ENCODE peak calls at places on chromosomes 11 and 22, in eight cellular contexts. One of them, this sample, is unnamed.

GRCh38 chr22:46626911-46627805 is 7.0 kb downstream of the GRAMD4 start:
- DNase-seq in right atrium auricular region: no peak
- DNase-seq in uterus: no peak
- DNase-seq in tibial nerve: no peak
- DNase-seq in fibroblast of lung: no peak
- DNase-seq in pancreas: no peak
- DNase-seq in mesenchymal stem cell: no peak
- DNase-seq in body of pancreas: no peak
- DNase-seq in this sample: no peak

GRCh38 chr11:133955091-133955846 is 1.5 kb downstream of the IGSF9B start:
- DNase-seq in uterus: peak; percentile 81
- DNase-seq in fibroblast of lung: no peak
- DNase-seq in mesenchymal stem cell: no peak
- DNase-seq in tibial nerve: no peak
- DNase-seq in pancreas: no peak
- DNase-seq in body of pancreas: no peak
- DNase-seq in right atrium auricular region: peak; percentile 72
- DNase-seq in this sample: no peak

GRCh38 chr11:66495401-66495844 is 15.0 kb upstream of the BBS1 start:
- DNase-seq in pancreas: no peak
- DNase-seq in tibial nerve: no peak
- DNase-seq in uterus: no peak
- DNase-seq in fibroblast of lung: no peak
- DNase-seq in right atrium auricular region: no peak
- DNase-seq in body of pancreas: no peak
- DNase-seq in mesenchymal stem cell: no peak
- DNase-seq in this sample: no peak

GRCh38 chr11:19327280-19327679 is 86.5 kb upstream of the E2F8 start:
- DNase-seq in body of pancreas: no peak
- DNase-seq in right atrium auricular region: no peak
- DNase-seq in tibial nerve: no peak
- DNase-seq in uterus: no peak
- DNase-seq in mesenchymal stem cell: no peak
- DNase-seq in fibroblast of lung: no peak
- DNase-seq in pancreas: no peak
- DNase-seq in this sample: no peak

GRCh38 chr11:117826360-117826635 is 1.8 kb upstream of the FXYD2 start:
- DNase-seq in uterus: no peak
- DNase-seq in right atrium auricular region: no peak
- DNase-seq in fibroblast of lung: peak; percentile 31
- DNase-seq in tibial nerve: no peak
- DNase-seq in pancreas: no peak
- DNase-seq in body of pancreas: peak; percentile 5
- DNase-seq in mesenchymal stem cell: no peak
- DNase-seq in this sample: no peak

GRCh38 chr11:17596310-17596669 is 49.2 kb downstream of the OTOG start:
- DNase-seq in pancreas: peak; percentile 4
- DNase-seq in mesenchymal stem cell: no peak
- DNase-seq in fibroblast of lung: no peak
- DNase-seq in tibial nerve: no peak
- DNase-seq in uterus: peak; percentile 1
- DNase-seq in body of pancreas: peak; percentile 0
- DNase-seq in right atrium auricular region: peak; percentile 52
- DNase-seq in this sample: no peak

GRCh38 chr11:103091441-103091809 is 535 bp downstream of the DCUN1D5 start:
- DNase-seq in pancreas: peak; percentile 32
- DNase-seq in right atrium auricular region: no peak
- DNase-seq in tibial nerve: no peak
- DNase-seq in body of pancreas: peak; percentile 26
- DNase-seq in uterus: peak; percentile 18
- DNase-seq in fibroblast of lung: peak; percentile 27
- DNase-seq in mesenchymal stem cell: peak; percentile 64
- DNase-seq in this sample: peak; percentile 52

GRCh38 chr11:17703951-17704350 is 15.4 kb upstream of the MYOD1 start:
- DNase-seq in right atrium auricular region: no peak
- DNase-seq in mesenchymal stem cell: no peak
- DNase-seq in tibial nerve: no peak
- DNase-seq in uterus: no peak
- DNase-seq in fibroblast of lung: no peak
- DNase-seq in body of pancreas: no peak
- DNase-seq in pancreas: no peak
- DNase-seq in this sample: peak; percentile 62

GRCh38 chr11:69839516-69839915 is 20.3 kb upstream of the FGF3 start:
- DNase-seq in mesenchymal stem cell: no peak
- DNase-seq in tibial nerve: no peak
- DNase-seq in pancreas: no peak
- DNase-seq in fibroblast of lung: no peak
- DNase-seq in uterus: no peak
- DNase-seq in body of pancreas: no peak
- DNase-seq in right atrium auricular region: no peak
- DNase-seq in this sample: no peak

GRCh38 chr11:107915229-107915628 is 13.0 kb upstream of the RAB39A start:
- DNase-seq in uterus: no peak
- DNase-seq in pancreas: no peak
- DNase-seq in right atrium auricular region: no peak
- DNase-seq in body of pancreas: no peak
- DNase-seq in fibroblast of lung: no peak
- DNase-seq in mesenchymal stem cell: no peak
- DNase-seq in tibial nerve: no peak
- DNase-seq in this sample: no peak

GRCh38 chr11:34051349-34052035 is at the start of gene CAPRIN1:
- DNase-seq in tibial nerve: peak; percentile 68
- DNase-seq in pancreas: peak; percentile 89
- DNase-seq in fibroblast of lung: peak; percentile 88
- DNase-seq in uterus: peak; percentile 81
- DNase-seq in body of pancreas: peak; percentile 87
- DNase-seq in mesenchymal stem cell: peak; percentile 86
- DNase-seq in right atrium auricular region: peak; percentile 76
- DNase-seq in this sample: peak; percentile 96

GRCh38 chr11:59262419-59262818 is 49.7 kb upstream of the MPEG1 start:
- DNase-seq in fibroblast of lung: no peak
- DNase-seq in body of pancreas: no peak
- DNase-seq in tibial nerve: no peak
- DNase-seq in mesenchymal stem cell: no peak
- DNase-seq in pancreas: no peak
- DNase-seq in uterus: no peak
- DNase-seq in right atrium auricular region: no peak
- DNase-seq in this sample: no peak

GRCh38 chr22:34976886-34977285 is 89.1 kb upstream of the ISX start:
- DNase-seq in fibroblast of lung: no peak
- DNase-seq in tibial nerve: no peak
- DNase-seq in mesenchymal stem cell: no peak
- DNase-seq in right atrium auricular region: no peak
- DNase-seq in uterus: no peak
- DNase-seq in pancreas: no peak
- DNase-seq in body of pancreas: no peak
- DNase-seq in this sample: no peak

GRCh38 chr22:48259991-48260670 is 1497.7 kb downstream of the TBC1D22A start:
- DNase-seq in body of pancreas: no peak
- DNase-seq in uterus: no peak
- DNase-seq in pancreas: no peak
- DNase-seq in right atrium auricular region: no peak
- DNase-seq in fibroblast of lung: no peak
- DNase-seq in mesenchymal stem cell: no peak
- DNase-seq in tibial nerve: no peak
- DNase-seq in this sample: no peak

GRCh38 chr11:64883575-64883974 is 5.2 kb upstream of the EHD1 start:
- DNase-seq in uterus: no peak
- DNase-seq in right atrium auricular region: no peak
- DNase-seq in tibial nerve: no peak
- DNase-seq in pancreas: no peak
- DNase-seq in body of pancreas: no peak
- DNase-seq in mesenchymal stem cell: no peak
- DNase-seq in fibroblast of lung: no peak
- DNase-seq in this sample: no peak
- H3K4me1 ChIP-seq in uterus: no peaks in the 10 kb centered on the region
- H3K4me1 ChIP-seq in right atrium auricular region: peaks cover 36% of the 10 kb centered on the region
- H3K4me1 ChIP-seq in tibial nerve: peaks cover 30% of the 10 kb centered on the region
- H3K4me1 ChIP-seq in pancreas: peaks cover 7% of the 10 kb centered on the region
- H3K4me1 ChIP-seq in body of pancreas: peaks cover 23% of the 10 kb centered on the region
- H3K4me1 ChIP-seq in mesenchymal stem cell: peaks cover 15% of the 10 kb centered on the region
- H3K4me1 ChIP-seq in fibroblast of lung: peaks cover 7% of the 10 kb centered on the region
- H3K4me1 ChIP-seq in this sample: peaks cover 9% of the 10 kb centered on the region

GRCh38 chr11:1479678-1480118 is 6.9 kb downstream of the MOB2 start:
- DNase-seq in mesenchymal stem cell: no peak
- DNase-seq in right atrium auricular region: no peak
- DNase-seq in uterus: peak; percentile 13
- DNase-seq in tibial nerve: no peak
- DNase-seq in body of pancreas: no peak
- DNase-seq in fibroblast of lung: no peak
- DNase-seq in pancreas: no peak
- DNase-seq in this sample: no peak

GRCh38 chr11:1481483-1481825 is 5.1 kb downstream of the MOB2 start:
- DNase-seq in fibroblast of lung: no peak
- DNase-seq in right atrium auricular region: no peak
- DNase-seq in body of pancreas: no peak
- DNase-seq in tibial nerve: no peak
- DNase-seq in pancreas: no peak
- DNase-seq in uterus: peak; percentile 53
- DNase-seq in mesenchymal stem cell: no peak
- DNase-seq in this sample: no peak

GRCh38 chr11:1480191-1480554 is 6.4 kb downstream of the MOB2 start:
- DNase-seq in fibroblast of lung: no peak
- DNase-seq in tibial nerve: no peak
- DNase-seq in pancreas: no peak
- DNase-seq in right atrium auricular region: no peak
- DNase-seq in uterus: peak; percentile 11
- DNase-seq in body of pancreas: no peak
- DNase-seq in mesenchymal stem cell: no peak
- DNase-seq in this sample: no peak

GRCh38 chr11:1481861-1482441 is 4.6 kb downstream of the MOB2 start:
- DNase-seq in mesenchymal stem cell: no peak
- DNase-seq in uterus: peak; percentile 15
- DNase-seq in fibroblast of lung: no peak
- DNase-seq in pancreas: no peak
- DNase-seq in right atrium auricular region: no peak
- DNase-seq in body of pancreas: no peak
- DNase-seq in tibial nerve: no peak
- DNase-seq in this sample: no peak

DNA sequence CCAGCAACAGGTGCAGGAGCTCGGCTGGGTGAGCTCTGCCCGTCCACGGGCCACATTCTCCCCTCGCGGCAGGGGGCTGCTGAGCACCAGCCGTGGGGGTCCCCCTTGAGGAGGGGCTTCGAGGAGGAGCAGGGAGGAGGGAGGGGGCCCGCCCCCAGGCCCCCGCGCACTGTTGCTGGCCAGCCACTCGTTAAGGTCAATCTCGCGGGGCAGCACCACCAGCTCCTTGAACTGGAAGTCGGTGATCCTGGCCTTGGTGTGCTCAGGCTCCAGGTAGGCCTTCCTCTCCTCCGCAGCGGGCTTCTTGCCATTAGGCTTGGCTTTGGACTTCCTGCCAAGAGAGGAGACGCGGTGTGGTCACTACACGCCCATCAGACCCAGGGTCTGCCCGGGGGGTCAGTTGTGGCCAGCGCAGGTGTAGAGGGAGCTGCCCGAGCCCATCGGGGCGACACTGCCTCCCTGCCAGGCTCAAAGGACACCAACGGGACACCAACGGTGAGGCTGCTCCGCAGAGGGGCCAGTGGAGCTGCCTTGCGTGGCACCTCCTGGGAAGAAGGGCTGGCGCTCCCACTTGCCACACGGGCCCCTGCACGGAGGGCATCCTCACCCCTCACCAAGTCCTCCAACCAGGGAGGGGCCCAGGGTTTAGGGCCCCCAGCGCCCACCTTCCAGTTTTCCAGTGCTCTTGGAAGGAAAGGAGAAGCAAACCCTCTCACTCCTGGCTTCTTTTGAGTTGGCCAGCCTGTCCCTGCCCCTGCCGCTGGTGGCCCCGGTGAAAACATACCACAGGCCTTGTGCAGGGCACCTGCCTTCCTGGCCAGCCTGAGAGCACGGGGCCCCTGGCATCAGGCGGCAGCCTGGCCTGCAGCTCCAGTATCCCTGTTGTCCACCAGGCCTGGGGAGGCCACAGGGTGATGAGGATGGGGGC is 5.8 kb downstream of the MOB2 start:
- DNase-seq in mesenchymal stem cell: no peak
- DNase-seq in right atrium auricular region: no peak
- DNase-seq in body of pancreas: no peak
- DNase-seq in uterus: peak; percentile 23
- DNase-seq in pancreas: no peak
- DNase-seq in tibial nerve: no peak
- DNase-seq in fibroblast of lung: no peak
- DNase-seq in this sample: no peak
- H3K4me3 ChIP-seq in mesenchymal stem cell: no peak overlapping the region
- H3K4me3 ChIP-seq in right atrium auricular region: no peak overlapping the region
- H3K4me3 ChIP-seq in body of pancreas: no peak overlapping the region
- H3K4me3 ChIP-seq in uterus: no peak overlapping the region
- H3K4me3 ChIP-seq in pancreas: no peak overlapping the region
- H3K4me3 ChIP-seq in tibial nerve: no peak overlapping the region
- H3K4me3 ChIP-seq in fibroblast of lung: no peak overlapping the region
- H3K4me3 ChIP-seq in this sample: no peak overlapping the region

GRCh38 chr11:65424200-65425104 is 1.9 kb downstream of the NEAT1 start:
- DNase-seq in pancreas: peak; percentile 70
- DNase-seq in body of pancreas: peak; percentile 56
- DNase-seq in mesenchymal stem cell: peak; percentile 68
- DNase-seq in uterus: peak; percentile 51
- DNase-seq in right atrium auricular region: peak; percentile 58
- DNase-seq in fibroblast of lung: peak; percentile 63
- DNase-seq in tibial nerve: peak; percentile 55
- DNase-seq in this sample: no peak
- H3K4me1 ChIP-seq in pancreas: peaks cover 14% of the 10 kb centered on the region
- H3K4me1 ChIP-seq in body of pancreas: peaks cover 47% of the 10 kb centered on the region
- H3K4me1 ChIP-seq in mesenchymal stem cell: peaks cover 6% of the 10 kb centered on the region
- H3K4me1 ChIP-seq in uterus: no peaks in the 10 kb centered on the region
- H3K4me1 ChIP-seq in right atrium auricular region: peaks cover 48% of the 10 kb centered on the region
- H3K4me1 ChIP-seq in fibroblast of lung: peaks cover 12% of the 10 kb centered on the region
- H3K4me1 ChIP-seq in tibial nerve: peaks cover 43% of the 10 kb centered on the region
- H3K4me1 ChIP-seq in this sample: peaks cover 22% of the 10 kb centered on the region

GRCh38 chr11:10803676-10804075 is 5.0 kb downstream of the EIF4G2 start:
- DNase-seq in right atrium auricular region: no peak
- DNase-seq in pancreas: no peak
- DNase-seq in uterus: no peak
- DNase-seq in mesenchymal stem cell: no peak
- DNase-seq in fibroblast of lung: no peak
- DNase-seq in tibial nerve: no peak
- DNase-seq in body of pancreas: no peak
- DNase-seq in this sample: no peak

GRCh38 chr11:10808553-10809372 is at the start of gene EIF4G2:
- DNase-seq in mesenchymal stem cell: peak; percentile 99
- DNase-seq in uterus: peak; percentile 98
- DNase-seq in body of pancreas: peak; percentile 99
- DNase-seq in right atrium auricular region: peak; percentile 99
- DNase-seq in fibroblast of lung: peak; percentile 99
- DNase-seq in pancreas: peak; percentile 98
- DNase-seq in tibial nerve: peak; percentile 96
- DNase-seq in this sample: peak; percentile 99

GRCh38 chr11:10807629-10808552 is 835 bp downstream of the EIF4G2 start:
- DNase-seq in body of pancreas: peak; percentile 63
- DNase-seq in tibial nerve: peak; percentile 45
- DNase-seq in right atrium auricular region: peak; percentile 71
- DNase-seq in uterus: peak; percentile 49
- DNase-seq in fibroblast of lung: peak; percentile 52
- DNase-seq in pancreas: peak; percentile 55
- DNase-seq in mesenchymal stem cell: peak; percentile 52
- DNase-seq in this sample: peak; percentile 68

GRCh38 chr11:10806206-10806605 is 2.5 kb downstream of the EIF4G2 start:
- DNase-seq in pancreas: no peak
- DNase-seq in mesenchymal stem cell: no peak
- DNase-seq in uterus: no peak
- DNase-seq in body of pancreas: no peak
- DNase-seq in fibroblast of lung: no peak
- DNase-seq in tibial nerve: no peak
- DNase-seq in right atrium auricular region: no peak
- DNase-seq in this sample: no peak

GRCh38 chr11:10805741-10806140 is 3.0 kb downstream of the EIF4G2 start:
- DNase-seq in fibroblast of lung: no peak
- DNase-seq in body of pancreas: no peak
- DNase-seq in right atrium auricular region: no peak
- DNase-seq in uterus: no peak
- DNase-seq in mesenchymal stem cell: no peak
- DNase-seq in pancreas: no peak
- DNase-seq in tibial nerve: no peak
- DNase-seq in this sample: no peak
- H3K4me3 ChIP-seq in fibroblast of lung: no peak overlapping the region
- H3K4me3 ChIP-seq in body of pancreas: no peak overlapping the region
- H3K4me3 ChIP-seq in right atrium auricular region: no peak overlapping the region
- H3K4me3 ChIP-seq in uterus: no peak overlapping the region
- H3K4me3 ChIP-seq in mesenchymal stem cell: no peak overlapping the region
- H3K4me3 ChIP-seq in pancreas: no peak overlapping the region
- H3K4me3 ChIP-seq in tibial nerve: no peak overlapping the region
- H3K4me3 ChIP-seq in this sample: no peak overlapping the region

This sample was measured in SJCRH30.